ENCODE peak calls at places on chromosomes 5 and 9, in ten cellular contexts. U is left ventricle myocardium inferior, T is IMR-90, C is endothelial cell of umbilical vein, F is gastrocnemius medialis, R is osteoblast, I is kidney, V is uterus, J is BJ, K is body of pancreas. P is an unnamed sample. For H3K36me3, the result is how much of the 10 kb centered on the place peaks cover.

GRCh38 chr5:176781638-176782570 is 28.5 kb upstream of the UNC5A start:
- DNase-seq in U (no peak), T (no peak), C (no peak), F (no peak), R (peak), I (peak), V (no peak), J (no peak), K (no peak), P (peak)

GRCh38 chr9:114532561-114533237 is 27.4 kb upstream of the WHRN start:
- DNase-seq in U (no peak), T (no peak), C (no peak), F (no peak), R (no peak), I (no peak), V (no peak), J (no peak), K (no peak), P (no peak)

GRCh38 chr9:76302947-76303550 is 91.2 kb downstream of the RFK start:
- DNase-seq in U (no peak), T (peak), C (peak), F (no peak), R (peak), I (no peak), V (peak), J (no peak), K (peak), P (no peak)

GRCh38 chr9:28260331-28260730 is 687.0 kb upstream of the C9orf72 start:
- DNase-seq in U (no peak), T (no peak), C (no peak), F (no peak), R (no peak), I (no peak), V (no peak), J (no peak), K (no peak), P (no peak)

GRCh38 chr9:16727452-16728127 is 142.9 kb downstream of the BNC2 start:
- DNase-seq in U (no peak), T (peak), C (peak), F (no peak), R (peak), I (no peak), V (no peak), J (no peak), K (no peak), P (no peak)

GRCh38 chr5:178307266-178308045 is 74.9 kb upstream of the PHYKPL start:
- DNase-seq in U (no peak), T (no peak), C (no peak), F (no peak), R (peak), I (peak), V (no peak), J (no peak), K (peak), P (peak)

GRCh38 chr9:79325501-79325900 is 246.3 kb upstream of the TLE4 start:
- DNase-seq in U (no peak), T (peak), C (peak), F (no peak), R (no peak), I (no peak), V (no peak), J (no peak), K (no peak), P (no peak)

GRCh38 chr5:34791761-34792244 is 47.2 kb upstream of the TTC23L start:
- DNase-seq in U (no peak), T (peak), C (peak), F (no peak), R (peak), I (no peak), V (no peak), J (no peak), K (no peak), P (no peak)

GRCh38 chr5:172768098-172768572 is 2.9 kb downstream of the DUSP1 start:
- DNase-seq in U (no peak), T (no peak), C (peak), F (no peak), R (no peak), I (no peak), V (no peak), J (no peak), K (no peak), P (no peak)

GRCh38 chr9:127955294-127956015 is 17.8 kb upstream of the DPM2 start:
- DNase-seq in U (peak), T (peak), C (peak), F (peak), R (no peak), I (peak), V (no peak), J (no peak), K (peak), P (peak)

GRCh38 chr5:159210306-159210722 is 961 bp upstream of the RNF145 start:
- DNase-seq in U (no peak), T (no peak), C (no peak), F (no peak), R (peak), I (no peak), V (no peak), J (no peak), K (no peak), P (no peak)

GRCh38 chr5:42614509-42614908 is 142.1 kb upstream of the CCDC152 start:
- DNase-seq in U (no peak), T (peak), C (no peak), F (no peak), R (no peak), I (no peak), V (no peak), J (no peak), K (no peak), P (no peak)

GRCh38 chr9:95089916-95090791 is 227.4 kb downstream of the FANCC start:
- DNase-seq in U (peak), T (no peak), C (no peak), F (peak), R (peak), I (peak), V (no peak), J (no peak), K (peak), P (no peak)

GRCh38 chr5:133398646-133399081 is 213.7 kb downstream of the FSTL4 start:
- DNase-seq in U (no peak), T (no peak), C (no peak), F (no peak), R (no peak), I (no peak), V (no peak), J (no peak), K (no peak), P (no peak)

GRCh38 chr9:71663931-71664459 is 104.3 kb downstream of the CEMIP2 start:
- DNase-seq in U (no peak), T (no peak), C (no peak), F (no peak), R (no peak), I (no peak), V (no peak), J (no peak), K (no peak), P (no peak)

GRCh38 chr5:178104492-178104891 is 8.8 kb upstream of the N4BP3 start:
- DNase-seq in U (no peak), T (no peak), C (no peak), F (no peak), R (peak), I (peak), V (no peak), J (no peak), K (peak), P (no peak)

DNA sequence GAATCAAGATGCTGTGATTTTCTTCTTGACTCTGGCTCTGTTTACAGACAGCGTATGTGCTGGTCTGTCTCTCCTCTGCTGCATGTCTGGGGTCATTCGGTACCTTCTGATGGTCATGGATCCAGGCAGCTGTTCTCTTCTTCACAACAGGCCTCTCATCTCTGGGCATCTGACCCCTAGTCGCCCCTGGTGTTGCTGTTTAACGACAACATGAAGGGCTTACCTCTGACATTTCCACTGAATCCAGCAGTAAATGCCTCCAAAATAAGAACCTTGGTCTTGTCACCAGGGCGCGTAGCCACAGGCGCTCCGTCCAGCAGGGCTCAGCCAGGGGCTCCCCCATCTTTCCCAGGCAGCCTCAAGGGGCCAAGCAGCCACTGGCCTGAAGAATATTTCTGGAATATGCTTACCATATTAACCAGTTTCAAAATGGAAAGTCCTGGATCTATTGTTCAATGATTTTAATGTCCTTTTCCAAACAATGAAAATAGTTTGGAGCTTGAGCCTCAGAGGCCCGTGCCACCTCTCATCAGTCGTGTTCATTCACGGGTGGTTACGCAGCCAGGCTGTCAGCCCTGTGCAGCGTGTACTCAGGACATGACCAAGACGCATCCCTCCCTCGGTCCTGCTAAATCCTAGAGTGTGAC is 30.3 kb upstream of the LRRC14B start:
- DNase-seq in U (no peak), T (no peak), C (no peak), F (no peak), R (peak), I (no peak), V (no peak), J (no peak), K (no peak), P (peak)
- H3K36me3 ChIP-seq in U (under half), T (under half), C (under half), F (under half), R (under half), I (under half), V (under half), J (under half), K (under half), P (under half)

GRCh38 chr5:134525687-134526482 is 415 bp downstream of the JADE2 start:
- DNase-seq in U (peak), T (peak), C (peak), F (peak), R (peak), I (peak), V (peak), J (no peak), K (peak), P (peak)

GRCh38 chr5:134524826-134525686 is at the start of gene JADE2:
- DNase-seq in U (peak), T (peak), C (peak), F (peak), R (peak), I (peak), V (peak), J (no peak), K (peak), P (peak)

GRCh38 chr5:134527156-134527960 is 1.9 kb downstream of the JADE2 start:
- DNase-seq in U (peak), T (peak), C (peak), F (peak), R (peak), I (peak), V (peak), J (peak), K (peak), P (peak)

GRCh38 chr5:134527961-134528424 is 2.5 kb downstream of the JADE2 start:
- DNase-seq in U (no peak), T (no peak), C (no peak), F (no peak), R (no peak), I (peak), V (no peak), J (no peak), K (peak), P (no peak)

DNA sequence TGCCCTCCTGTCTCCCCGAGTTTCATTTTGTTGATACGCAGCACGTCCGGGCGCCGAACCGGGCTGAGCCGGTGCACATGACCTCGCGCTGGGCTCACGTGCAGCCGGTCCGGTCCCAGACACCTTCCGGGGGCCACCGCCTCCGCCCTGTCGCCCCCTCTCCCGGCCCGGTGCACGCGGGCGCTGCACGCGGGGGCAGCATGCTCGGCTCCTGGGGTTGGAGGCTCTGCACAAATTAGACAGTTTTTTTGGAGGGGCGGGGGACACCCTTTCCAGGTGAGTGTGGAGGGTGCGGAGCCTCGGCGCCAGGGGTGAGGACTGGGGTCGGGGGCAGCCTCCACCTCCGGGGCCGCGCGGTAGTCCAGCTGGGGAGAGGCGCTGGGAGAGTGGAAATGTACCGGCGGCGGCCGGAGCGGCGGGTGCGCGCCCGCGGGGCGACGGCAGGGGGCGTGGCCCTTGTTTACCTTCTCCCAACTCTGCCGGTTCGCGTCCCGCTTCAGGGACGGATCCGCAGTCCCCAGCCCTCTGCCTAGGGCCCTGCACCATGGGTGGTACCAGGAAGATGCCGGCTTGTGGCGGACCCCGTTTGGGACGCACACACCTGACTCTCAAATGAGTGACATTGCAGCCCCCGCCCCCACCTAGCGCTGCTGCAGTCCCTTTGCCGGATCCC is 1.1 kb downstream of the JADE2 start:
- DNase-seq in U (peak), T (no peak), C (peak), F (peak), R (peak), I (peak), V (peak), J (no peak), K (peak), P (peak)
- TF ChIP-seq CTCF in U (peak), T (peak), C (peak), F (peak), R (peak), I (peak), V (peak), J (peak), K (no peak), P (peak)

GRCh38 chr5:128331261-128331660 is 206.8 kb downstream of the FBN2 start:
- DNase-seq in U (no peak), T (no peak), C (no peak), F (no peak), R (no peak), I (no peak), V (no peak), J (no peak), K (no peak), P (no peak)
- H3K36me3 ChIP-seq in U (under half), T (under half), C (under half), F (under half), R (under half), I (under half), V (under half), J (under half), K (under half), P (under half)

DNA sequence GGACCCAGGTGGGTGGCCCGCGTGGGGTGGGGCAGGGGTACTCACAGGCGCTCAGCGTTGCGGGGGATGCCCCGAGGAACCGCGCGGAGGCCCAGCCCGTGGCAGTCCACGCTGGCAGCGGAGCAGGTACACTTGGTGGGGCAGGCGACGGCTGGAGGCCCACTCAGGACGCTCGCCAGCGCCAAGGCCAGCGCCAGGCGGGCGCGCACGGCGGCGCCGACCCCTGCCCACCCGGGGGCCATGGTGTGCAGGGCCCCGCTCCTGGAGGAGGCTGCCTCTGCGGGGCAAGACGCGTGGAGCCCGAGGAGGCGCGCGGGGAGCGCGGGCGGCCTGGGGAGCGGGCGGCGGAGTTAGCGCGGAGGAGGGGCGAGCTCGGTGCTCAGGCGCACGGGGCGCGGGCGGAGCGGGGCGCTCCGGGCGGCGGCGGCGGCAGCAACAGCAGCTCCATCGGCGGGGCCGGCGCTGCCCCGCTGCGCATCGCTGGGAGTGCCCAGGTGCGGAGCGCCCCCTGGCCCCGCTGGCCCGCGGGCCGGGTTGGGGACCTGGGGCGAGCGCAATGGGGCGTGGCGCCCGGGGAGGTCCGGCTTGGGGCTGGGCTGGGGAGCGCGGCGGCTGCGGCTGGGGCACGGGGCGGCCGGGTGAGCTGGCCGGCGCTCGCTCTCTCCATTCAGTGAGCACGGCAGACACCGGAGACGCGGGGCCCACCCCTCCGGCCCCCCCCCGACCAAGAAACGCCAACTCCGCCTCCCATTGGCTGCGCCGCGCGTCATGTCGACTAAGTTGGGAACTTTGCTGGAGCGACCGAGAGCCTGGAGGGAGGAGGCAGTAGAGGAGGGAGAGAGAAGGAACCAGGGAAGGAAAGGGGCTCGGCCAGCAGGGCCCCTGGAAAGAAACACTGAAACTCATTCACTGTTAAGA is at the start of gene SLIT3:
- DNase-seq in U (peak), T (peak), C (peak), F (peak), R (peak), I (peak), V (peak), J (peak), K (peak), P (peak)
- TF ChIP-seq CTCF in U (peak), T (no peak), C (no peak), F (no peak), R (no peak), I (no peak), V (no peak), J (peak), K (no peak), P (no peak)

DNA sequence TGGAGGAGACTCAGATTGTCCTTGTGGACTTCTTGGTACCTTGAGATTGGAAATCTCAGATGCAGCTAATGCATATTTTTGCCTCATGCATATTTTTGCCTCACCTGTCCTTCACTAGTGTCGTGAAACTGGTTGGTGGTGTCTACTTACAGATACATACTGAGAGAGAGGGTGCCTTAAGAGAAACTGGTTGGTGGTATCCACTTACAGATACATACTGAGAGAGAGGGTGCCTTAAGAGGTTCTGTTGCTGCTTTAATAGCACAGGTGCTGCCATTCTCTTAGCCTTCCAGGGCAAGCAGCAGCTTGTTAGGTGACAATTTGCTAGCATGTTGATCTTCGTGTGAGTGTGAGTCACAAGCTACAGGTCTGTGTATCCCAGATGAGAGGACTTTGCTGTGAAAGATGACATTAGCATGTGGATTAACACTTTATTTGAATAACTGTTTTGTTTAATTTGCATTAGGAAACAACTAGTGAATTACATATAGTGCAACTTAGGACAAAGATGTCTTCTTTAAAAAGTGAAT is 1.4 kb downstream of the PTTG1 start:
- DNase-seq in U (no peak), T (no peak), C (no peak), F (no peak), R (no peak), I (no peak), V (no peak), J (no peak), K (no peak), P (no peak)
- H3K36me3 ChIP-seq in U (under half), T (under half), C (under half), F (under half), R (under half), I (under half), V (under half), J (under half), K (under half), P (under half)

GRCh38 chr9:69570091-69570451 is 102.1 kb downstream of the APBA1 start:
- DNase-seq in U (no peak), T (no peak), C (no peak), F (no peak), R (no peak), I (no peak), V (no peak), J (no peak), K (no peak), P (no peak)
- TF ChIP-seq CTCF in U (no peak), T (no peak), C (no peak), F (no peak), R (no peak), I (no peak), V (no peak), J (no peak), K (no peak), P (no peak)

GRCh38 chr9:36671561-36671960 is 98.9 kb downstream of the MELK start:
- DNase-seq in U (no peak), T (no peak), C (no peak), F (no peak), R (no peak), I (no peak), V (no peak), J (no peak), K (no peak), P (no peak)
- H3K36me3 ChIP-seq in U (under half), T (under half), C (under half), F (under half), R (under half), I (under half), V (under half), J (under half), K (under half), P (under half)

GRCh38 chr5:74212336-74212735 is 428.2 kb downstream of the ENC1 start:
- DNase-seq in U (no peak), T (peak), C (peak), F (no peak), R (peak), I (no peak), V (no peak), J (no peak), K (no peak), P (no peak)
- TF ChIP-seq CTCF in U (peak), T (peak), C (peak), F (no peak), R (peak), I (no peak), V (no peak), J (peak), K (peak), P (peak)

DNA sequence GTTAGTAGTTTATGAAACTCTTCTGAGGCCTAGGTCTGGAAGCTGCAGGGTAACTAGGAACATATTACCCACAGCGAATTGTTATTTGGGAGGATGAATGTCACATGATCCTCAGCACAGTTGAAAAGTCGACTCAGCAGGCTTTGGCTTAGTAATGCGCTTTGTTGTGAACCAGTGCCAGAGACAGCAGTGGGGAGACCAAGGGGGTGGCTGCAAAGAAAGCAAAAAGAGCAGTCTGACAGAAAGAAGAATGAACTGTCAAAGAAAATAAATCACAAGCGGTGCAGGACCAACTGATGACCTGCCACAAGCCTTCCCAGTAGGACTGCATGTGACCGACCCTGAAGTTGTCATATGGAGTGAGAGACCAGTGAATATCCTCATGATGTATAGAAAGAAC is 170.0 kb downstream of the CCDC171 start:
- DNase-seq in U (no peak), T (peak), C (no peak), F (no peak), R (peak), I (no peak), V (no peak), J (no peak), K (no peak), P (no peak)
- H3K36me3 ChIP-seq in U (under half), T (under half), C (under half), F (under half), R (under half), I (under half), V (under half), J (under half), K (under half), P (under half)

GRCh38 chr5:135448796-135449507 is 1.8 kb upstream of the DCANP1 start:
- DNase-seq in U (no peak), T (peak), C (no peak), F (no peak), R (no peak), I (no peak), V (no peak), J (peak), K (no peak), P (no peak)
- TF ChIP-seq CTCF in U (no peak), T (no peak), C (no peak), F (no peak), R (no peak), I (no peak), V (no peak), J (no peak), K (no peak), P (no peak)